ENCODE peak calls at places on chromosome 10, in ten cellular contexts. F is cardiac muscle cell, J is heart left ventricle, P is IMR-90, G is tibial nerve, E is fibroblast of lung, U is psoas muscle, D is HCT116, Y is heart right ventricle, W is upper lobe of left lung. O is an unnamed sample. For H3K27me3, the result is how much of the 10 kb centered on the place peaks cover.

GRCh38 chr10:53395449-53395848 is 622.9 kb upstream of the MBL2 start:
- DNase-seq in F (no peak), J (no peak), P (no peak), G (no peak), E (no peak), U (no peak), D (no peak), Y (no peak), W (no peak), O (no peak)

GRCh38 chr10:98848361-98848760 is 387.3 kb downstream of the HPSE2 start:
- DNase-seq in F (no peak), J (no peak), P (no peak), G (no peak), E (no peak), U (no peak), D (no peak), Y (no peak), W (no peak), O (peak)

GRCh38 chr10:86368987-86369386 is 2.4 kb upstream of the GRID1 start:
- DNase-seq in F (no peak), J (peak), P (no peak), G (no peak), E (no peak), U (no peak), D (no peak), Y (no peak), W (no peak), O (no peak)

GRCh38 chr10:4670737-4671136 is 155.3 kb upstream of the AKR1E2 start:
- DNase-seq in F (peak), J (no peak), P (peak), G (no peak), E (peak), U (no peak), D (no peak), Y (no peak), W (no peak), O (peak)

GRCh38 chr10:74983383-74983782 is 128.1 kb upstream of the SAMD8 start:
- DNase-seq in F (no peak), J (no peak), P (no peak), G (no peak), E (no peak), U (peak), D (no peak), Y (no peak), W (no peak), O (no peak)

GRCh38 chr10:18436902-18437301 is 214.5 kb downstream of the NSUN6 start:
- DNase-seq in F (no peak), J (no peak), P (no peak), G (no peak), E (no peak), U (no peak), D (no peak), Y (no peak), W (no peak), O (no peak)

GRCh38 chr10:31678573-31679122 is 250.0 kb downstream of the ARHGAP12 start:
- DNase-seq in F (no peak), J (no peak), P (no peak), G (no peak), E (no peak), U (peak), D (no peak), Y (no peak), W (no peak), O (no peak)

GRCh38 chr10:6694447-6695155 is 114.5 kb upstream of the PRKCQ start:
- DNase-seq in F (no peak), J (no peak), P (no peak), G (no peak), E (peak), U (no peak), D (no peak), Y (no peak), W (no peak), O (peak)

GRCh38 chr10:44068716-44069482 is 316.0 kb downstream of the CXCL12 start:
- DNase-seq in F (peak), J (no peak), P (peak), G (no peak), E (no peak), U (peak), D (no peak), Y (no peak), W (no peak), O (no peak)

GRCh38 chr10:86341361-86341811 is 25.2 kb downstream of the GRID1 start:
- DNase-seq in F (peak), J (peak), P (no peak), G (no peak), E (no peak), U (no peak), D (no peak), Y (no peak), W (no peak), O (no peak)

GRCh38 chr10:124706876-124707516 is 37.2 kb downstream of the FAM53B start:
- DNase-seq in F (no peak), J (no peak), P (no peak), G (no peak), E (no peak), U (no peak), D (no peak), Y (no peak), W (no peak), O (no peak)

GRCh38 chr10:91313-91712 is 42.2 kb upstream of the TUBB8 start:
- DNase-seq in F (no peak), J (no peak), P (no peak), G (no peak), E (no peak), U (no peak), D (no peak), Y (no peak), W (no peak), O (no peak)

GRCh38 chr10:24891823-24892222 is 60.6 kb downstream of the PRTFDC1 start:
- DNase-seq in F (peak), J (no peak), P (peak), G (no peak), E (peak), U (no peak), D (peak), Y (no peak), W (no peak), O (peak)

GRCh38 chr10:133231946-133232574 is 2.0 kb downstream of the UTF1 start:
- DNase-seq in F (no peak), J (no peak), P (no peak), G (no peak), E (no peak), U (no peak), D (no peak), Y (no peak), W (peak), O (no peak)

GRCh38 chr10:133230023-133230319 is at the start of gene UTF1:
- DNase-seq in F (no peak), J (no peak), P (no peak), G (no peak), E (no peak), U (no peak), D (no peak), Y (no peak), W (no peak), O (no peak)

GRCh38 chr10:133229265-133230022 is 573 bp upstream of the UTF1 start:
- DNase-seq in F (no peak), J (no peak), P (no peak), G (no peak), E (no peak), U (no peak), D (no peak), Y (no peak), W (peak), O (no peak)

GRCh38 chr10:133231244-133231945 is 1.4 kb downstream of the UTF1 start:
- DNase-seq in F (no peak), J (no peak), P (no peak), G (no peak), E (no peak), U (no peak), D (no peak), Y (no peak), W (peak), O (no peak)

DNA sequence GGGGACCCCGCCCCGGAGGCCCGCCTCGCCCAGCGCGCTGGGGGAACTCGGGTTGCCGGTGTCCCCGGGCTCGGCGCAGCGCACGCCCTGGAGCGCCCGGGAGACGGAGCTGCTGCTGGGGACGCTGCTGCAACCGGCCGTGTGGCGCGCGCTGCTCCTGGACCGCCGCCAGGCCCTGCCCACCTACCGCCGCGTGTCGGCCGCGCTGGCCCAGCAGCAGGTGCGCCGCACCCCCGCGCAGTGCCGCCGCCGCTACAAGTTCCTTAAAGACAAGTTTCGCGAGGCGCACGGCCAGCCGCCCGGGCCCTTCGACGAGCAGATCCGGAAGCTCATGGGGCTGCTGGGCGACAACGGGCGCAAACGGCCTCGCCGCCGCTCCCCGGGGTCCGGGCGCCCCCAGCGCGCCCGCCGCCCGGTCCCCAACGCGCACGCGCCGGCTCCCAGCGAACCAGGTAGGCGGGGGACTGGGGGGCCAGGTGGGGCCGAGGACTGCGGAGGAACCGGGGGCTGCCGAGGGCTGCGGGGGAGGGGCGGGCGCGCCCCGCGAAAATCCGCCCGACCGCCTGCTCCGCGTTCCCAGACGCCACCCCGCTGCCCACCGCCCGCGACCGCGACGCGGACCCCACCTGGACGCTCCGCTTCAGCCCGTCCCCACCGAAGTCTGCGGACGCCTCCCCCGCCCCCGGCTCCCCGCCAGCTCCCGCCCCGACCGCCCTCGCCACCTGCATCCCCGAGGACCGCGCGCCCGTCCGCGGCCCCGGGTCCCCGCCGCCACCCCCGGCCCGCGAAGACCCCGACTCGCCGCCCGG is 574 bp downstream of the UTF1 start:
- DNase-seq in F (no peak), J (no peak), P (no peak), G (no peak), E (no peak), U (no peak), D (no peak), Y (no peak), W (peak), O (no peak)
- H3K4me3 ChIP-seq in F (peak), J (no peak), P (no peak), G (no peak), E (no peak), U (peak), D (no peak), Y (no peak), W (peak), O (no peak)

DNA sequence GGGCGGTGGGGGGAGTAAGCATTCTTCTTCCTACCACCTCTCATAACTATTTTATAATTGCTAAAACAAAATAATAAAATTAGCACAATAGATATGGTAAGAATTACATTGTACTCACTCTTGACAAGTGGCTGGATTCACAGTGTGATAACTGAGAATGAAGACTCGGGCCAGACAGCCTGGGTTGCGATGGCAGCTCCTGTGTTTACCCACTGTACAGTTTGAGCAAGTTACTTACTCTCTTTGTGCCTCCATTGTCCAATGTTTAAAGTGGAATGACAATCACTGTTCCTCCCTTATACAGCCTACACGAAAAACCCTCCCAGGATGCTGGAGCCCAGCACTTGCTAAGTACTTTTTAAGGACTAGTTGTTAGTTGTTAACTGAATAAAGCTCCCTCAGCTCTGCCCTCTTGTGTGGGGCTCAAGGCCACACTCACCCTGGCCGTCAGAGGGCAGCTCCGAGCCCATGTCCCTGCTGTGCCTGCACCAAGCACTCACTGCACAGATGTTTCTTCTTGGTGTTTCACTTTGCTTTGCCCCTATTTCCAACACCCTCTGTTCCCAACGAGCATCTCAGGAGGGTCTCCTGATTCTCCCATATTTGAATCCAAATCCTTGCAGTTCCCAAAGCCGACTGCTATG is 56.4 kb upstream of the NPS start:
- DNase-seq in F (no peak), J (no peak), P (no peak), G (no peak), E (no peak), U (no peak), D (peak), Y (no peak), W (no peak), O (no peak)
- TF ChIP-seq CTCF in F (peak), J (no peak), P (no peak), G (no peak), E (no peak), U (no peak), D (peak), Y (no peak), W (no peak), O (peak)

GRCh38 chr10:101227765-101228681 is 1.2 kb downstream of the LBX1 start:
- DNase-seq in F (no peak), J (no peak), P (no peak), G (no peak), E (no peak), U (peak), D (no peak), Y (no peak), W (peak), O (no peak)
- H3K27me3 ChIP-seq in F (half or more), J (half or more), P (half or more), G (half or more), E (half or more), U (under half), D (under half), Y (half or more), W (half or more), O (half or more)

GRCh38 chr10:77887631-77888355 is 38.8 kb downstream of the DLG5 start:
- DNase-seq in F (peak), J (no peak), P (no peak), G (no peak), E (peak), U (no peak), D (no peak), Y (no peak), W (no peak), O (no peak)

GRCh38 chr10:77886795-77887355 is 39.7 kb downstream of the DLG5 start:
- DNase-seq in F (no peak), J (no peak), P (no peak), G (no peak), E (no peak), U (no peak), D (no peak), Y (no peak), W (no peak), O (no peak)

GRCh38 chr10:77890097-77890496 is 36.5 kb downstream of the DLG5 start:
- DNase-seq in F (no peak), J (no peak), P (no peak), G (no peak), E (no peak), U (no peak), D (peak), Y (no peak), W (no peak), O (no peak)

GRCh38 chr10:77889277-77889903 is 37.2 kb downstream of the DLG5 start:
- DNase-seq in F (no peak), J (no peak), P (no peak), G (no peak), E (no peak), U (no peak), D (peak), Y (no peak), W (no peak), O (peak)

DNA sequence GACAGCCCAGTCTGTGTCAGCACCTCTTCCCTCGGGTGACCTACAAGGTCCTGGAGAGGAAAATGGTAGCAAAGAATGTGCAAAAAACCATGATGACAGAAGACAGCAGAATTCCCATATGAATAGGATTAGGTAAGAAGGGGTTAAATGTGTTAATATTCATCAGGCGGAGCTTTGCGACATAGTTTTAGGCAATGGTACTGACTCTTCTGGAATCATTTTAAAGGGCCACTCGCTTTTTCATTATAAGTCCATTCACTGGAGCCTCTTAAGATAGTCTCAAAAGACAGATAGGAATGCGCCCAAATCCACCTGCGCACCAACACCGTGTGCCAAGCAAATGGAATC is 38.2 kb downstream of the DLG5 start:
- DNase-seq in F (peak), J (no peak), P (no peak), G (no peak), E (no peak), U (no peak), D (no peak), Y (no peak), W (no peak), O (no peak)
- H3K4me3 ChIP-seq in F (no peak), J (no peak), P (no peak), G (no peak), E (peak), U (peak), D (no peak), Y (peak), W (no peak), O (no peak)

GRCh38 chr10:73263948-73264347 is 11.5 kb upstream of the MRPS16 start:
- DNase-seq in F (peak), J (no peak), P (peak), G (no peak), E (peak), U (no peak), D (no peak), Y (no peak), W (no peak), O (peak)
- TF ChIP-seq CTCF in F (peak), J (peak), P (peak), G (peak), E (peak), U (peak), D (peak), Y (no peak), W (peak), O (peak)

DNA sequence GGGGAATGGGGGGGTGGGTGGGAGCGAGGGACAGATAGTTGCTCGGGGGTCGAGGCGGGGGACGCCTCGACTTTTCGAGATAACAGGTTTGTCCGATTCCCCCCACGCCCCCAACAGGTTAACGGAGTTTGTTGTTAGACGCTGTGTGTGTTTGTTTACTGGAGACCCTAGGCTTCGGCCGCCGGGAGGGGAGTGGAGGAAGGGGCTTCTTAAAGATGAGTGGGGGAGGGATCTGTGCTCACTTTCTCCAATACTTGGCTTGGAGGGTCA is 846 bp downstream of the SORCS3 start:
- DNase-seq in F (no peak), J (no peak), P (no peak), G (no peak), E (no peak), U (no peak), D (no peak), Y (no peak), W (no peak), O (no peak)
- H3K27me3 ChIP-seq in F (under half), J (under half), P (under half), G (under half), E (under half), U (half or more), D (under half), Y (half or more), W (under half), O (under half)

O was measured in bronchial epithelial cell.